ENCODE peak calls at places on chromosomes 13 and 19, in five cellular contexts. E is fibroblast of the aortic adventitia, P is fibroblast of pulmonary artery, D is left lobe of liver, R is T-helper 9 cell. B is an unnamed sample.

GRCh38 chr19:14770944-14771839 is 7.2 kb downstream of the ADGRE2 start:
- DNase-seq in D (no peak), R (no peak), E (no peak), P (no peak), B (no peak)

GRCh38 chr13:29551214-29551613 is 44.3 kb downstream of the SLC7A1 start:
- DNase-seq in E (no peak), R (no peak), P (no peak), D (no peak), B (no peak)

GRCh38 chr19:4748589-4748988 is 24.9 kb upstream of the DPP9 start:
- DNase-seq in E (no peak), P (no peak), R (no peak), D (no peak), B (no peak)

GRCh38 chr13:49932066-49932465 is 4.1 kb downstream of the SPRYD7 start:
- DNase-seq in D (no peak), P (no peak), E (no peak), R (no peak), B (no peak)

GRCh38 chr13:68908879-68909278 is 1198.7 kb upstream of the ATXN8OS start:
- DNase-seq in D (no peak), E (no peak), P (no peak), R (no peak), B (no peak)

GRCh38 chr19:12237143-12237839 is 57.4 kb downstream of the ZNF44 start:
- DNase-seq in D (no peak), R (no peak), E (no peak), P (no peak), B (no peak)

GRCh38 chr19:40467007-40467565 is 285 bp downstream of the SPTBN4 start:
- DNase-seq in D (no peak), P (no peak), E (no peak), R (peak), B (peak)

GRCh38 chr13:101417501-101417900 is 1.2 kb upstream of the NALCN start:
- DNase-seq in P (no peak), R (no peak), D (no peak), E (no peak), B (no peak)

GRCh38 chr13:28475916-28476725 is 18.8 kb downstream of the FLT1 start:
- DNase-seq in R (no peak), P (peak), E (peak), D (no peak), B (no peak)

GRCh38 chr19:45340899-45341453 is 426 bp downstream of the KLC3 start:
- DNase-seq in D (no peak), E (peak), P (no peak), R (no peak), B (no peak)

GRCh38 chr13:114119196-114119595 is 13.2 kb downstream of the RASA3 start:
- DNase-seq in E (peak), D (no peak), P (peak), R (no peak), B (peak)

B was measured in psoas muscle.